ENCODE peak calls at places on chromosome 14, in four cellular contexts. One of them, this sample, is unnamed.

GRCh38 chr14:62655161-62655560 is 390.1 kb downstream of the KCNH5 start:
- DNase-seq in esophagus squamous epithelium: no peak
- DNase-seq in heart right ventricle: no peak
- DNase-seq in tibial nerve: no peak
- DNase-seq in this sample: no peak

GRCh38 chr14:68651075-68651474 is 141.8 kb downstream of the ZFP36L1 start:
- DNase-seq in heart right ventricle: no peak
- DNase-seq in tibial nerve: no peak
- DNase-seq in esophagus squamous epithelium: no peak
- DNase-seq in this sample: no peak

GRCh38 chr14:54105406-54105805 is 148.8 kb upstream of the BMP4 start:
- DNase-seq in tibial nerve: no peak
- DNase-seq in heart right ventricle: no peak
- DNase-seq in esophagus squamous epithelium: no peak
- DNase-seq in this sample: no peak

GRCh38 chr14:69090187-69090789 is 62.6 kb downstream of the DCAF5 start:
- DNase-seq in tibial nerve: peak; percentile 12
- DNase-seq in heart right ventricle: no peak
- DNase-seq in esophagus squamous epithelium: no peak
- DNase-seq in this sample: peak; percentile 47

GRCh38 chr14:94971750-94972149 is 185.6 kb downstream of the DICER1 start:
- DNase-seq in heart right ventricle: no peak
- DNase-seq in tibial nerve: peak; percentile 64
- DNase-seq in esophagus squamous epithelium: no peak
- DNase-seq in this sample: no peak

GRCh38 chr14:82710257-82710841 is 1176.7 kb upstream of the SEL1L start:
- DNase-seq in heart right ventricle: peak; percentile 10
- DNase-seq in esophagus squamous epithelium: no peak
- DNase-seq in tibial nerve: peak; percentile 27
- DNase-seq in this sample: no peak

GRCh38 chr14:24837280-24838046 is 203.5 kb upstream of the GZMB start:
- DNase-seq in esophagus squamous epithelium: no peak
- DNase-seq in heart right ventricle: no peak
- DNase-seq in tibial nerve: no peak
- DNase-seq in this sample: no peak

GRCh38 chr14:79136437-79137430 is 966.6 kb downstream of the NRXN3 start:
- DNase-seq in tibial nerve: no peak
- DNase-seq in esophagus squamous epithelium: no peak
- DNase-seq in heart right ventricle: no peak
- DNase-seq in this sample: no peak

GRCh38 chr14:54711812-54712211 is 144.9 kb downstream of the SAMD4A start:
- DNase-seq in heart right ventricle: no peak
- DNase-seq in esophagus squamous epithelium: no peak
- DNase-seq in tibial nerve: no peak
- DNase-seq in this sample: peak; percentile 8

GRCh38 chr14:97490521-97491070 is 693.4 kb downstream of the VRK1 start:
- DNase-seq in esophagus squamous epithelium: no peak
- DNase-seq in heart right ventricle: no peak
- DNase-seq in tibial nerve: no peak
- DNase-seq in this sample: no peak

GRCh38 chr14:55440385-55440784 is at the start of gene TBPL2:
- DNase-seq in heart right ventricle: no peak
- DNase-seq in esophagus squamous epithelium: no peak
- DNase-seq in tibial nerve: no peak
- DNase-seq in this sample: no peak

GRCh38 chr14:80491131-80491530 is 279.8 kb upstream of the DIO2 start:
- DNase-seq in heart right ventricle: peak; percentile 39
- DNase-seq in esophagus squamous epithelium: no peak
- DNase-seq in tibial nerve: peak; percentile 43
- DNase-seq in this sample: no peak

GRCh38 chr14:84493779-84494178 is 1036.2 kb upstream of the FLRT2 start:
- DNase-seq in esophagus squamous epithelium: no peak
- DNase-seq in heart right ventricle: no peak
- DNase-seq in tibial nerve: no peak
- DNase-seq in this sample: no peak

GRCh38 chr14:81485372-81485771 is 48.3 kb downstream of the SEL1L start:
- DNase-seq in tibial nerve: no peak
- DNase-seq in heart right ventricle: no peak
- DNase-seq in esophagus squamous epithelium: no peak
- DNase-seq in this sample: no peak

GRCh38 chr14:66365388-66365787 is 120.8 kb upstream of the CCDC196 start:
- DNase-seq in esophagus squamous epithelium: no peak
- DNase-seq in heart right ventricle: no peak
- DNase-seq in tibial nerve: no peak
- DNase-seq in this sample: no peak

GRCh38 chr14:72444701-72445100 is 449.2 kb downstream of the DPF3 start:
- DNase-seq in esophagus squamous epithelium: no peak
- DNase-seq in tibial nerve: no peak
- DNase-seq in heart right ventricle: no peak
- DNase-seq in this sample: no peak

GRCh38 chr14:50228313-50228712 is 3.1 kb downstream of the SOS2 start:
- DNase-seq in esophagus squamous epithelium: no peak
- DNase-seq in tibial nerve: no peak
- DNase-seq in heart right ventricle: no peak
- DNase-seq in this sample: no peak

GRCh38 chr14:67674480-67675218 is at the start of gene VTI1B:
- DNase-seq in heart right ventricle: peak; percentile 84
- DNase-seq in tibial nerve: peak; percentile 58
- DNase-seq in esophagus squamous epithelium: peak; percentile 26
- DNase-seq in this sample: peak; percentile 84

GRCh38 chr14:104445086-104445485 is 134.5 kb upstream of the C14orf180 start:
- DNase-seq in tibial nerve: no peak
- DNase-seq in esophagus squamous epithelium: no peak
- DNase-seq in heart right ventricle: no peak
- DNase-seq in this sample: no peak

GRCh38 chr14:104037903-104038302 is 47.6 kb upstream of the ASPG start:
- DNase-seq in esophagus squamous epithelium: no peak
- DNase-seq in tibial nerve: no peak
- DNase-seq in heart right ventricle: peak; percentile 18
- DNase-seq in this sample: no peak

GRCh38 chr14:101733211-101733610 is 28.3 kb upstream of the PPP2R5C start:
- DNase-seq in tibial nerve: no peak
- DNase-seq in heart right ventricle: no peak
- DNase-seq in esophagus squamous epithelium: no peak
- DNase-seq in this sample: no peak
- H3K4me3 ChIP-seq in tibial nerve: no peak overlapping the region
- H3K4me3 ChIP-seq in heart right ventricle: no peak overlapping the region
- H3K4me3 ChIP-seq in esophagus squamous epithelium: no peak overlapping the region
- H3K4me3 ChIP-seq in this sample: no peak overlapping the region

GRCh38 chr14:33836895-33837577 is 113.8 kb downstream of the EGLN3 start:
- DNase-seq in esophagus squamous epithelium: no peak
- DNase-seq in heart right ventricle: no peak
- DNase-seq in tibial nerve: no peak
- DNase-seq in this sample: no peak

GRCh38 chr14:33836203-33836894 is 114.5 kb downstream of the EGLN3 start:
- DNase-seq in esophagus squamous epithelium: no peak
- DNase-seq in tibial nerve: no peak
- DNase-seq in heart right ventricle: no peak
- DNase-seq in this sample: no peak

GRCh38 chr14:33839193-33840076 is 111.4 kb downstream of the EGLN3 start:
- DNase-seq in tibial nerve: peak; percentile 75
- DNase-seq in heart right ventricle: peak; percentile 25
- DNase-seq in esophagus squamous epithelium: no peak
- DNase-seq in this sample: peak; percentile 26

GRCh38 chr14:33835677-33836076 is 115.2 kb downstream of the EGLN3 start:
- DNase-seq in heart right ventricle: no peak
- DNase-seq in tibial nerve: no peak
- DNase-seq in esophagus squamous epithelium: no peak
- DNase-seq in this sample: no peak

DNA sequence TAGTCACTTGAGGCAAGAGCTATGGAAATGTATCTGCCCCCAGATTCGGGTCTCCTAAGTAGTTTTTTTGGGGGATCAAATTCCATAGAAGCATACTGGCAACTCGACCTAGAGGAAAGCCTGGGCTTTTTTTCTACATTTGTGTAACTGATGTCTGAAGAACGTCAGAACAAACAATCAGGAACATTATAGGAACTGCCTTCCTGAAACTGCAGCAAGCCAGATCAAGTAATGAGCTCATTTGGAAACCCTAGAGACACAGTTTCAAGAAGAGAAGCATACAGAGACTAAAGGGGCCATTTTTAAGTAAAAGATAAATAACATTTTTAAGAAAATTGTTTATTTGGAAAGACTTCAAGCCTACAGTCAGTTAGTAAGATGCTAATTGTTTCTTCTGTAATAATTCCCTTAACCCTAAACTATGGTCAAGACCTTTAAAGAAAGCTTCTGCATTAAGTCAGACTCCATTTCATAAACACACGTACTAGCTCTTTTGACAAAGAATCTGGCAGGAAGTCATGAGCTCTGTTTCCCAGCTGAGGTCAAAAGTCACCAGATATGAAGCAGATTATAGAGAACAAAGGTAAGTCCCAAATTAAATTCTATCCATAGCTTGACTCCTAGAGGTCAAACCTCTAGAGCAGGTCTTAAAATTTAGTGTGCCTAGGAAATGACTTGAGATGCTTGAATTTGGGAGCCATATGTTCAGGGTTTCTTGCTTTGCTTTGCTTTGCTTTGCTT is 112.8 kb downstream of the EGLN3 start:
- DNase-seq in esophagus squamous epithelium: no peak
- DNase-seq in heart right ventricle: no peak
- DNase-seq in tibial nerve: no peak
- DNase-seq in this sample: no peak
- H3K27ac ChIP-seq in esophagus squamous epithelium: no peak overlapping the region
- H3K27ac ChIP-seq in heart right ventricle: no peak overlapping the region
- H3K27ac ChIP-seq in tibial nerve: no peak overlapping the region
- H3K27ac ChIP-seq in this sample: no peak overlapping the region

GRCh38 chr14:70186826-70187483 is 1.8 kb downstream of the SLC8A3 start:
- DNase-seq in esophagus squamous epithelium: no peak
- DNase-seq in heart right ventricle: peak; percentile 13
- DNase-seq in tibial nerve: no peak
- DNase-seq in this sample: no peak

GRCh38 chr14:70190156-70190555 is 1.4 kb upstream of the SLC8A3 start:
- DNase-seq in tibial nerve: no peak
- DNase-seq in esophagus squamous epithelium: no peak
- DNase-seq in heart right ventricle: no peak
- DNase-seq in this sample: no peak

GRCh38 chr14:70188292-70188607 is 501 bp downstream of the SLC8A3 start:
- DNase-seq in tibial nerve: no peak
- DNase-seq in heart right ventricle: no peak
- DNase-seq in esophagus squamous epithelium: no peak
- DNase-seq in this sample: no peak

GRCh38 chr14:70189678-70190077 is 927 bp upstream of the SLC8A3 start:
- DNase-seq in tibial nerve: no peak
- DNase-seq in esophagus squamous epithelium: no peak
- DNase-seq in heart right ventricle: no peak
- DNase-seq in this sample: no peak

GRCh38 chr14:70188608-70189540 is at the start of gene SLC8A3:
- DNase-seq in heart right ventricle: no peak
- DNase-seq in esophagus squamous epithelium: no peak
- DNase-seq in tibial nerve: no peak
- DNase-seq in this sample: no peak
- H3K4me3 ChIP-seq in heart right ventricle: peak within 1 kb of the TSS; percentile 33
- H3K4me3 ChIP-seq in esophagus squamous epithelium: peak within 1 kb of the TSS; percentile 41
- H3K4me3 ChIP-seq in tibial nerve: peak within 1 kb of the TSS; percentile 37
- H3K4me3 ChIP-seq in this sample: peak within 1 kb of the TSS; percentile 41

GRCh38 chr14:92437729-92438280 is 75.8 kb upstream of the RIN3 start:
- DNase-seq in tibial nerve: no peak
- DNase-seq in heart right ventricle: no peak
- DNase-seq in esophagus squamous epithelium: no peak
- DNase-seq in this sample: no peak

GRCh38 chr14:92437309-92437708 is 76.3 kb upstream of the RIN3 start:
- DNase-seq in tibial nerve: no peak
- DNase-seq in heart right ventricle: no peak
- DNase-seq in esophagus squamous epithelium: no peak
- DNase-seq in this sample: no peak

GRCh38 chr14:92436115-92436776 is 77.3 kb upstream of the RIN3 start:
- DNase-seq in tibial nerve: no peak
- DNase-seq in esophagus squamous epithelium: no peak
- DNase-seq in heart right ventricle: no peak
- DNase-seq in this sample: no peak

GRCh38 chr14:92433407-92433806 is 80.2 kb upstream of the RIN3 start:
- DNase-seq in esophagus squamous epithelium: no peak
- DNase-seq in heart right ventricle: no peak
- DNase-seq in tibial nerve: no peak
- DNase-seq in this sample: no peak

DNA sequence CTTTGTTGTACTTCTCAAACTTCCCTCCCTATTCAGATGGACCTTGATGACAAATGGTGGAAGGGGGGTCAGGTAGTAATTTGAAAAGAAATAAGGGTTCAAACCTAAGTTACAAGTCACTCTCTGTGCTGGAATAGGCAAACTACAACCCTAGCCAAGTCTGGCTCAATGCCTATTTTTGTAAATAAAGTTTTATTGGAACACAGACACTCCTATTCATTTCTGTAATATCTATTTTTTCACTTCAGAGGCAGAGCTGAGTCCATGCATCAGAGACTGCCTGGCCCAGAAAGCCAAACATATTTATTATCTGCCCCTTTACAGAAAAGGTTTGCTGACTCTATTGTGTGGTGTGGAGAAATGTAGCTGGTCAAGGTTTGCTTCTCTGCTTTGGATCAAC is 78.4 kb upstream of the RIN3 start:
- DNase-seq in tibial nerve: no peak
- DNase-seq in esophagus squamous epithelium: no peak
- DNase-seq in heart right ventricle: no peak
- DNase-seq in this sample: no peak
- H3K27ac ChIP-seq in tibial nerve: no peak overlapping the region
- H3K27ac ChIP-seq in esophagus squamous epithelium: no peak overlapping the region
- H3K27ac ChIP-seq in heart right ventricle: no peak overlapping the region
- H3K27ac ChIP-seq in this sample: no peak overlapping the region

GRCh38 chr14:75090353-75090752 is 20.9 kb downstream of the ZC2HC1C start:
- DNase-seq in tibial nerve: no peak
- DNase-seq in esophagus squamous epithelium: no peak
- DNase-seq in heart right ventricle: no peak
- DNase-seq in this sample: no peak

GRCh38 chr14:75084513-75084912 is 15.1 kb downstream of the ZC2HC1C start:
- DNase-seq in tibial nerve: no peak
- DNase-seq in heart right ventricle: no peak
- DNase-seq in esophagus squamous epithelium: no peak
- DNase-seq in this sample: no peak

GRCh38 chr14:75088566-75089373 is 19.3 kb downstream of the ZC2HC1C start:
- DNase-seq in heart right ventricle: no peak
- DNase-seq in tibial nerve: peak; percentile 92
- DNase-seq in esophagus squamous epithelium: no peak
- DNase-seq in this sample: peak; percentile 27

GRCh38 chr14:75091251-75091650 is 21.8 kb downstream of the ZC2HC1C start:
- DNase-seq in esophagus squamous epithelium: no peak
- DNase-seq in tibial nerve: no peak
- DNase-seq in heart right ventricle: no peak
- DNase-seq in this sample: no peak

DNA sequence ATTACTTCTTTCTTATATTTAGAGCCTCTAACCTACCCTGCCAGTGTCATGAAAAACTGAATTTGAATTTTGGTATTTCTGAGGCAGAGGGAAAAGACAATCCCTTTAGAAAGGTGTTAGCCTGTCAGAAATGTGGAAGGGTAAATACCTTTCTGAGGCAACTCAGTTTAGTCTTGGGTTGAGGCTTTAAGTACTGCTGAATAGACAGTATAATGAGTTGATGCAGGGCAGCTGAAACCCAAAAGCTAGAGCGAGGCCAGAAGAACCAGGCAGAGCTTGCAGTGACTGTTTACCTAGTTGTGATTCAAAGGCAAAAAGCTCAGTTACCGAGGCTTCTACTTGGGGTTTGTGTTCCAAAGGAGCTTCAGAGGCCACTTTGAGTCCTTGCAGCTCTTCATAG is 18.7 kb downstream of the ZC2HC1C start:
- DNase-seq in tibial nerve: no peak
- DNase-seq in esophagus squamous epithelium: no peak
- DNase-seq in heart right ventricle: no peak
- DNase-seq in this sample: no peak
- H3K4me3 ChIP-seq in tibial nerve: no peak overlapping the region
- H3K4me3 ChIP-seq in esophagus squamous epithelium: no peak overlapping the region
- H3K4me3 ChIP-seq in heart right ventricle: no peak overlapping the region
- H3K4me3 ChIP-seq in this sample: no peak overlapping the region